ENCODE peak calls at places on chromosomes 3 and 15, in five cellular contexts. V is heart left ventricle, X is uterus, D is HCT116, I is A549. O is an unnamed sample.

GRCh38 chr3:53803816-53804545 is 42.2 kb downstream of the CHDH start:
- DNase-seq in X (no peak), D (no peak), V (no peak), I (no peak), O (no peak)

GRCh38 chr3:42226470-42227425 is 39.2 kb downstream of the CCK start:
- DNase-seq in D (no peak), I (no peak), V (no peak), X (no peak), O (no peak)

GRCh38 chr3:46520531-46520930 is 22.8 kb downstream of the RTP3 start:
- DNase-seq in V (no peak), X (no peak), D (no peak), I (no peak), O (no peak)

GRCh38 chr3:46950177-46950576 is 26.4 kb downstream of the CCDC12 start:
- DNase-seq in I (no peak), X (no peak), V (no peak), D (no peak), O (no peak)

GRCh38 chr3:171446301-171446700 is 13.9 kb downstream of the TNIK start:
- DNase-seq in D (no peak), I (no peak), V (no peak), X (no peak), O (no peak)

GRCh38 chr3:126987129-126987528 is 4.2 kb downstream of the PLXNA1 start:
- DNase-seq in V (no peak), I (no peak), X (no peak), D (no peak), O (no peak)

GRCh38 chr3:9064853-9065252 is 101.6 kb upstream of the RAD18 start:
- DNase-seq in V (peak; percentile 70), D (no peak), I (no peak), X (no peak), O (no peak)

GRCh38 chr15:32873292-32874114 is 155.7 kb downstream of the GREM1 start:
- DNase-seq in V (no peak), I (peak; percentile 36), D (no peak), X (no peak), O (no peak)

GRCh38 chr3:156576887-156577427 is 22.0 kb upstream of the SSR3 start:
- DNase-seq in D (no peak), I (peak; percentile 10), X (no peak), V (no peak), O (no peak)

GRCh38 chr15:77013786-77014136 is 18.8 kb downstream of the PSTPIP1 start:
- DNase-seq in D (peak; percentile 24), I (no peak), V (no peak), X (no peak), O (no peak)

GRCh38 chr15:27410986-27411385 is 440.0 kb downstream of the GABRG3 start:
- DNase-seq in I (peak; percentile 42), X (no peak), D (no peak), V (no peak), O (no peak)

GRCh38 chr3:121951291-121951690 is 57.1 kb downstream of the SLC15A2 start:
- DNase-seq in I (no peak), D (no peak), V (no peak), X (no peak), O (peak; percentile 33)

GRCh38 chr3:122074621-122075265 is 19.6 kb downstream of the CD86 start:
- DNase-seq in V (peak; percentile 68), I (no peak), D (no peak), X (no peak), O (no peak)

GRCh38 chr3:45715945-45716344 is 26.7 kb downstream of the SACM1L start:
- DNase-seq in X (no peak), D (no peak), V (no peak), I (no peak), O (no peak)

GRCh38 chr3:135140543-135140942 is 345.5 kb downstream of the EPHB1 start:
- DNase-seq in D (no peak), X (no peak), I (no peak), V (no peak), O (no peak)

GRCh38 chr3:142502187-142502985 is 54.5 kb upstream of the XRN1 start:
- DNase-seq in V (no peak), X (no peak), I (no peak), D (no peak), O (no peak)

GRCh38 chr3:135215516-135215915 is 420.5 kb downstream of the EPHB1 start:
- DNase-seq in V (no peak), D (no peak), X (no peak), I (no peak), O (no peak)

GRCh38 chr15:23395030-23395692 is 40.6 kb downstream of the GOLGA8S start:
- DNase-seq in I (peak; percentile 80), X (no peak), V (no peak), D (no peak), O (no peak)

GRCh38 chr3:150114873-150115570 is 144.3 kb upstream of the PFN2 start:
- DNase-seq in X (no peak), D (no peak), V (no peak), I (no peak), O (no peak)

DNA sequence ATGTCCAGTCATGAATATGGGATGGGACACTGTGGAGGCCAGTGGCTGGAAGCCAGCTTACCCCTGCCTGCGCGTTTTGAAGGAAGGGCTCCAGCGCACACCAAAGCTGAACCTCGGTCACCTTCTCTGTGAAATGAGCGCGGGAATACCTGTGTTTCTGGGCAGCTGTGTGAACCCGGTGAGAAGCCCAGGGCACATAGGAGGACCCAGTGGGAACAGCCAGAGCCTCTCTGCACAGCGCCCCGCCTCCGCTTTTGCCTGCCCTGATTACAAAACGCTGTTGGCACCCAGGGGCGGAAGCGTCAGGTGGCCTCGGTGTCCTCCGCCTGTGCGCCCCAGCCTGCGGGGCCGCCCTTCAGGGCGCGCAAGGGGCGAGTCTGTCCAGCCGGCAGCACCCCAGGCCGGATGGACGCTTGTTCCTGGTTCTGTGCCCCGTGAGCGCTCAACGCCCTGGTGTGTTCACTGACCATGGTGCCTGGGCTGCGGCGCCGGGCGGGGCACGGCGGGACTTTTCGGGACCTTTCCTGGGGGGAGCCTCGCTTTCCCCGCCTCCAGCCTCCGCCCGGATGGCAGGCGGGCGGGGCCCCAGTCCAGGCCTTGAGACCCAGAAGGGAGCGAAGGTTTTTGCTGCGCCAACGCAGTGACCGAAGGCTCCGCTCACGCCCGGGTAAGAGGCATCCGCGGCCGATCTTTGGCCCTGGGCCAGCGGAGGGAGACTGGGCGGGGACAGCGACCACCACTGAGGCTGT is at the start of gene SQOR:
- DNase-seq in X (peak; percentile 76), D (peak; percentile 73), V (peak; percentile 91), I (peak; percentile 86), O (peak; percentile 96)
- TF ChIP-seq POLR2A in X (peak; percentile 75), D (peak; percentile 28), V (peak; percentile 84), I (peak; percentile 49), O (peak; percentile 93)

DNA sequence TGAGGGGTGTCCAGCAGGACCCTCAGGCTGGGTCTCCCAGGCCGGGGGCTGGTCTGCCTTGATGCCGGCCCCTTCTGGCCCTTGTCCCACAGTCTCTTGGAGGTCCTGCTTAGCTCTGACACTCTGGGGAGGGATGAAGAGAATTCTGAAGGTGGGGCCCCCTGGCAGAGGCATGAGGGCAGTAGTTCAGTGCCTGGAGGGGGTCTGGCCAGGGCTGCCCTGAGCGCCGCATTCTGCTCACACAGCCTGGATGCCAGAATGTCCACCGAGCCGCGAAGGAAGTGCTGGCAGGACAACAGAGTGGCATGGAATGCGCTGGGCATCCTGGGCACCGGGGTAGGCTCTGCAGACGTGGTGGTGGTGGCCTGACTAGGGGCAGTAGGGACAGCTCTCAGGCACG is 55.5 kb downstream of the SMAD6 start:
- DNase-seq in D (no peak), I (no peak), X (no peak), V (peak; percentile 34), O (no peak)
- H3K4me1 ChIP-seq in D (peaks cover 38% of the 10 kb centered on the region), I (peaks cover 76% of the 10 kb centered on the region), X (peaks cover 5% of the 10 kb centered on the region), V (peaks cover 76% of the 10 kb centered on the region), O (peaks cover 14% of the 10 kb centered on the region)

GRCh38 chr3:124834723-124835718 is 52.1 kb downstream of the ITGB5 start:
- DNase-seq in V (peak; percentile 67), X (peak; percentile 60), D (peak; percentile 75), I (peak; percentile 91), O (peak; percentile 34)
- TF ChIP-seq POLR2A in V (no peak), X (no peak), D (no peak), I (no peak), O (peak; percentile 23)

DNA sequence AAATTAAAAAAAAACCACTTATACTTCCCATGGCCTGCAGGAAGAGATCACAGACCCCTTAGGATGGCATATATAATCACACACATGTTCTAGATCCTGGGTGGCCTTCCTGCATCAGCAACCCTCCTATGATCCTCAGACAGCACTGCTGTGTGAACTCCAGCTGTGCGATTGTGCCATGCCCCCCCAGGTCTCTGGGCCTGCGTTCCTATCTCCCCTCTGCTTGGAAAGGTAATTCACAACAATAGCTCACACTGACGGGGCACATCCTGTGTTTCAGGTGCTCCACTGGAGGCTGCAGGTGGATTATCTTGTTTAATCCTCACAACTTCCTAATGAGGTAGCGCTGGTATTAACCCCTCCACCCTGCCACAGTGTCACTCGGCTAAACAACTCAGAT is 71.2 kb upstream of the GLCE start:
- DNase-seq in X (no peak), V (no peak), D (no peak), I (no peak), O (no peak)
- H3K4me1 ChIP-seq in X (no peaks in the 10 kb centered on the region), V (peaks cover 3% of the 10 kb centered on the region), D (peaks cover 21% of the 10 kb centered on the region), I (peaks cover 49% of the 10 kb centered on the region), O (peaks cover 8% of the 10 kb centered on the region)

DNA sequence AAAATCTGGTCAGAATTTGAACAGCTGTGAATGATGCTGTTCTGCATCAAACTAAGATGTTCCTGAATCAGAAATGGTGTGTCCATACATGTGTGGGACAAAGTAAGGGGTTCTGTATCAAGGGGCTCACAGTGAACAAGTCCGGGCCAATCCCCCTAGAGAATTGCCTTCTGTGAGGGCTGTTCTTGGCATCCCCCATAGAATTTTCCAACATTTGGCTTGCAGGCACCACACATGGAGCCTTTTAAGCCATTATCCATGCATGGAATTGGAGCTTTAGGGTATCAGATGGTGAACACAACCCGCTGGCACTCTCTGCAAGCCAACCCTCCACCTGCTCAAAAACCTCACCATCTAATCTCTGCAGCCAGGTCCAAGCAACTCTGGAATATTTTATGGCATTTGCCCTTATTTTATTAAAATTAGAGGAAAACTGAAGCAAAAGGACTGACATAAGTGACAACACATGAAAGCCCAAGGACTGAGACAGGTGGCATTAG is 278.7 kb downstream of the ERC2 start:
- DNase-seq in I (no peak), D (no peak), V (no peak), X (no peak), O (no peak)
- TF ChIP-seq POLR2A in I (no peak), D (no peak), V (no peak), X (no peak), O (no peak)

GRCh38 chr15:99110581-99111320 is 5.9 kb downstream of the SYNM start:
- DNase-seq in V (no peak), I (no peak), X (no peak), D (no peak), O (no peak)

GRCh38 chr15:99106417-99107220 is 1.7 kb downstream of the SYNM start:
- DNase-seq in X (no peak), D (no peak), I (no peak), V (peak; percentile 84), O (peak; percentile 74)

GRCh38 chr15:99108993-99109392 is 4.1 kb downstream of the SYNM start:
- DNase-seq in V (no peak), X (no peak), D (no peak), I (no peak), O (no peak)

GRCh38 chr15:99110093-99110492 is 5.2 kb downstream of the SYNM start:
- DNase-seq in I (no peak), X (no peak), V (no peak), D (no peak), O (no peak)

GRCh38 chr15:99109555-99110021 is 4.7 kb downstream of the SYNM start:
- DNase-seq in D (no peak), V (no peak), I (no peak), X (no peak), O (no peak)
- H3K4me1 ChIP-seq in D (no peaks in the 10 kb centered on the region), V (peaks cover 58% of the 10 kb centered on the region), I (peaks cover 20% of the 10 kb centered on the region), X (no peaks in the 10 kb centered on the region), O (peaks cover 25% of the 10 kb centered on the region)

O was measured in body of pancreas.